ENCODE peak calls at places on chromosome 12, in seven cellular contexts. Z is CD4-positive, CD25-positive, alpha-beta regulatory T cell; I is neuronal stem cell; C is fibroblast of lung; F is K562; V is trophoblast cell; Y is kidney. X is an unnamed sample.

GRCh38 chr12:60494249-60494648 is 898.4 kb downstream of the SLC16A7 start:
- DNase-seq in Z (no peak), I (no peak), C (peak; percentile 45), F (peak; percentile 4), V (peak; percentile 42), Y (no peak), X (no peak)

GRCh38 chr12:101338087-101338486 is 58.2 kb downstream of the UTP20 start:
- DNase-seq in Z (no peak), I (no peak), C (no peak), F (no peak), V (no peak), Y (no peak), X (no peak)

GRCh38 chr12:113190761-113191160 is 5.2 kb downstream of the RITA1 start:
- DNase-seq in Z (no peak), I (no peak), C (peak; percentile 57), F (peak; percentile 91), V (no peak), Y (no peak), X (no peak)

GRCh38 chr12:58931518-58931917 is 11.2 kb upstream of the LRIG3 start:
- DNase-seq in Z (no peak), I (no peak), C (no peak), F (no peak), V (no peak), Y (no peak), X (no peak)

GRCh38 chr12:11877869-11878780 is 192.6 kb upstream of the BCL2L14 start:
- DNase-seq in Z (no peak), I (no peak), C (peak; percentile 85), F (no peak), V (peak; percentile 25), Y (no peak), X (no peak)

GRCh38 chr12:31005944-31006361 is 67.7 kb upstream of the DDX11 start:
- DNase-seq in Z (no peak), I (no peak), C (peak; percentile 79), F (no peak), V (peak; percentile 24), Y (no peak), X (no peak)

GRCh38 chr12:71295913-71296312 is 138.1 kb upstream of the TSPAN8 start:
- DNase-seq in Z (no peak), I (no peak), C (peak; percentile 1), F (no peak), V (no peak), Y (no peak), X (no peak)

GRCh38 chr12:75814856-75815754 is 216.5 kb downstream of the PHLDA1 start:
- DNase-seq in Z (peak; percentile 5), I (no peak), C (peak; percentile 97), F (no peak), V (peak; percentile 84), Y (no peak), X (no peak)

GRCh38 chr12:122096014-122096413 is 17.5 kb downstream of the MLXIP start:
- DNase-seq in Z (no peak), I (no peak), C (no peak), F (no peak), V (peak; percentile 12), Y (no peak), X (no peak)

GRCh38 chr12:16881986-16882385 is 276.0 kb upstream of the LMO3 start:
- DNase-seq in Z (no peak), I (no peak), C (no peak), F (no peak), V (no peak), Y (no peak), X (no peak)

GRCh38 chr12:1845427-1845826 is 25.1 kb downstream of the LRTM2 start:
- DNase-seq in Z (no peak), I (no peak), C (no peak), F (no peak), V (no peak), Y (no peak), X (no peak)

GRCh38 chr12:57268264-57268663 is 17.3 kb upstream of the STAC3 start:
- DNase-seq in Z (no peak), I (no peak), C (peak; percentile 13), F (no peak), V (no peak), Y (no peak), X (no peak)

DNA sequence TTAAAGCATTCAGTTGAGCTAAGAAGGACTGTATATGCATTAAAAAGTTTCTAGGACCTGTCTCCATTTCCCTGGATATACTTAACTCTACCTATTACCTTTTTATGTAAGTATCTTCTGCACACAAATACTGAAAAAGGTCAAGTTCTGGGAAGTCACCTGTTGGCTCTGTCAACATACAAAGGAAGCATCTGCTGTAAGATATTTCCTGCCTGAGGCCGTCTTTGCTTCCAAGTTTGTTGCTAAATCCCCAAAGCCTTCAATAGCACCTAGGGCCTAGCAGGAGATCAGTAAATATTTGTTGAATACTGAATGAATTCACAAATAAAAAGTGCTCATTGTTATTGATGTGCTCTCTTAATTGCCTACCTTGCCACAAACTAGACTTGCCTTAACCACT is 188.4 kb downstream of the DUSP6 start:
- DNase-seq in Z (no peak), I (no peak), C (no peak), F (no peak), V (peak; percentile 83), Y (no peak), X (no peak)
- H3K4me1 ChIP-seq in Z (peaks cover 37% of the 10 kb centered on the region), I (peaks cover 1% of the 10 kb centered on the region), C (peaks cover 19% of the 10 kb centered on the region), F (no peaks in the 10 kb centered on the region), V (no peaks in the 10 kb centered on the region), Y (no peaks in the 10 kb centered on the region), X (no peaks in the 10 kb centered on the region)

GRCh38 chr12:47785036-47785886 is 12.2 kb downstream of the SLC48A1 start:
- DNase-seq in Z (no peak), I (no peak), C (no peak), F (peak; percentile 57), V (no peak), Y (peak; percentile 62), X (no peak)
- H3K36me3 ChIP-seq in Z (peaks cover 74% of the 10 kb centered on the region), I (peaks cover 96% of the 10 kb centered on the region), C (peaks cover 54% of the 10 kb centered on the region), F (peaks cover 97% of the 10 kb centered on the region), V (peaks cover 80% of the 10 kb centered on the region), Y (peaks cover 28% of the 10 kb centered on the region), X (peaks cover 86% of the 10 kb centered on the region)

DNA sequence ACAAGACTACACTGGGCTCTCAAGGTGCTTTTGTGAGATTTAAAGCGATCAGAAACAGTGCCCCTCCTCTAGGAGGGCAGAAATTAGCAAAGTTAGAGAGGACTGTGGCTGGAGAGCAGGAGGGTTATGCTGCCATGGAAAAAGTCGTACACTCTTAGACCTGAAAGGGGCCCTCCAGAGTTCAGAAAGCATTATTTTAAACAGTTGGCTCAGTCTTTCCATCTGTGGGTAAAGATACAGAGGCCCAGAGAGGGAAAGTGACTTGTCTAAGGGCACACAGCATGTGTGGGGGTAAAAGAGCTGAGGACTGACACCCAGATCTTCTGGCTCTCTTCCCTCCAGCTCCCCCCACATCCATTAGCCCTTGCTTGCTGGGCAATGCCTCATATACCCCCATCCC is 47.1 kb downstream of the FOXN4 start:
- DNase-seq in Z (no peak), I (no peak), C (no peak), F (no peak), V (no peak), Y (no peak), X (no peak)
- H3K4me1 ChIP-seq in Z (no peaks in the 10 kb centered on the region), I (no peaks in the 10 kb centered on the region), C (no peaks in the 10 kb centered on the region), F (no peaks in the 10 kb centered on the region), V (no peaks in the 10 kb centered on the region), Y (peaks cover 2% of the 10 kb centered on the region), X (no peaks in the 10 kb centered on the region)

DNA sequence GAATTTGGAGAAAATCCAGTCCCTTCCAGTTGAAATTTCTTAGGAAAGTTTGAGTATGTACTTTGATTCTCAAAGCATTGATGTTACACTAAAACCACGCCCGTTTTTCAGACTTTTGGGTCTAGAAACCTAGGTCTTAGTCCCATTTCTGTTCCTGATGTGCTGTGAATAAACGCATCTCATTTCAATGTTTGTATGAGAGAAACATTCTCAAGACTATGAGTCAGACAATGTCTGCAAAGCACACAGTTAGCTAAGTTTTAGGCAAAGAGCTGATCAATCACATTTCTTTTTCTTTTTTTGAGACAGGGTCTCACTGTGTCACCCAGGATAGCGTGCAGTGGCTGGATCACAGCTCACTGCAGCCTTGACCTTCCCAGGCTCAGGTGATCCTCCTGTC is 8.0 kb downstream of the FOXM1 start:
- DNase-seq in Z (no peak), I (no peak), C (peak; percentile 65), F (no peak), V (no peak), Y (no peak), X (no peak)
- H3K36me3 ChIP-seq in Z (peaks cover 4% of the 10 kb centered on the region), I (peaks cover 95% of the 10 kb centered on the region), C (peaks cover 12% of the 10 kb centered on the region), F (peaks cover 74% of the 10 kb centered on the region), V (peaks cover 55% of the 10 kb centered on the region), Y (no peaks in the 10 kb centered on the region), X (no peaks in the 10 kb centered on the region)

X was measured in naive thymus-derived CD4-positive, alpha-beta T cell.